ENCODE peak calls at places on chromosomes 2 and 18, in four cellular contexts. One of them, this sample, is unnamed.

GRCh38 chr2:25233916-25234610 is 65.7 kb upstream of the POMC start:
- DNase-seq in AG04450: no peak
- DNase-seq in breast epithelium: no peak
- DNase-seq in upper lobe of left lung: no peak
- DNase-seq in this sample: no peak

GRCh38 chr2:219562049-219563020 is 9.0 kb downstream of the OBSL1 start:
- DNase-seq in AG04450: no peak
- DNase-seq in breast epithelium: no peak
- DNase-seq in upper lobe of left lung: no peak
- DNase-seq in this sample: no peak

GRCh38 chr2:234690569-234691225 is 193.8 kb upstream of the ARL4C start:
- DNase-seq in AG04450: no peak
- DNase-seq in breast epithelium: no peak
- DNase-seq in upper lobe of left lung: no peak
- DNase-seq in this sample: no peak

GRCh38 chr18:46096651-46097300 is 1.3 kb downstream of the ATP5F1A start:
- DNase-seq in AG04450: no peak
- DNase-seq in breast epithelium: no peak
- DNase-seq in upper lobe of left lung: no peak
- DNase-seq in this sample: no peak

GRCh38 chr18:9878095-9878494 is 7.7 kb upstream of the TXNDC2 start:
- DNase-seq in AG04450: no peak
- DNase-seq in breast epithelium: no peak
- DNase-seq in upper lobe of left lung: no peak
- DNase-seq in this sample: no peak

GRCh38 chr2:143473206-143473605 is 344.0 kb downstream of the ARHGAP15 start:
- DNase-seq in AG04450: no peak
- DNase-seq in breast epithelium: no peak
- DNase-seq in upper lobe of left lung: no peak
- DNase-seq in this sample: no peak

GRCh38 chr18:65659912-65660311 is 90.9 kb upstream of the CDH7 start:
- DNase-seq in AG04450: no peak
- DNase-seq in breast epithelium: no peak
- DNase-seq in upper lobe of left lung: no peak
- DNase-seq in this sample: no peak

GRCh38 chr2:172012688-172013358 is 13.1 kb downstream of the METAP1D start:
- DNase-seq in AG04450: no peak
- DNase-seq in breast epithelium: no peak
- DNase-seq in upper lobe of left lung: no peak
- DNase-seq in this sample: no peak

GRCh38 chr2:172606285-172606684 is 50.4 kb downstream of the PDK1 start:
- DNase-seq in AG04450: no peak
- DNase-seq in breast epithelium: no peak
- DNase-seq in upper lobe of left lung: no peak
- DNase-seq in this sample: no peak

GRCh38 chr2:25684577-25684976 is 11.2 kb upstream of the DTNB start:
- DNase-seq in AG04450: no peak
- DNase-seq in breast epithelium: no peak
- DNase-seq in upper lobe of left lung: no peak
- DNase-seq in this sample: no peak

GRCh38 chr2:55239656-55240222 is 7.3 kb downstream of the RPS27A start:
- DNase-seq in AG04450: no peak
- DNase-seq in breast epithelium: no peak
- DNase-seq in upper lobe of left lung: no peak
- DNase-seq in this sample: no peak

GRCh38 chr2:108449410-108450200 is 599 bp downstream of the GCC2 start:
- DNase-seq in AG04450: no peak
- DNase-seq in breast epithelium: no peak
- DNase-seq in upper lobe of left lung: peak; percentile 36
- DNase-seq in this sample: no peak

GRCh38 chr2:201949036-201950012 is 84.3 kb upstream of the FZD7 start:
- DNase-seq in AG04450: no peak
- DNase-seq in breast epithelium: peak; percentile 30
- DNase-seq in upper lobe of left lung: no peak
- DNase-seq in this sample: no peak

GRCh38 chr2:8138923-8139667 is 542.8 kb upstream of the ID2 start:
- DNase-seq in AG04450: no peak
- DNase-seq in breast epithelium: no peak
- DNase-seq in upper lobe of left lung: no peak
- DNase-seq in this sample: no peak

GRCh38 chr18:48085781-48086487 is 155.5 kb upstream of the SMAD2 start:
- DNase-seq in AG04450: no peak
- DNase-seq in breast epithelium: no peak
- DNase-seq in upper lobe of left lung: no peak
- DNase-seq in this sample: no peak

GRCh38 chr2:205685314-205686230 is 3.3 kb downstream of the NRP2 start:
- DNase-seq in AG04450: no peak
- DNase-seq in breast epithelium: no peak
- DNase-seq in upper lobe of left lung: peak; percentile 62
- DNase-seq in this sample: no peak

GRCh38 chr2:136131961-136132839 is 14.3 kb upstream of the CXCR4 start:
- DNase-seq in AG04450: no peak
- DNase-seq in breast epithelium: no peak
- DNase-seq in upper lobe of left lung: peak; percentile 70
- DNase-seq in this sample: peak; percentile 56

GRCh38 chr18:34493099-34493544 is 217.0 kb upstream of the DTNA start:
- DNase-seq in AG04450: no peak
- DNase-seq in breast epithelium: peak; percentile 75
- DNase-seq in upper lobe of left lung: peak; percentile 42
- DNase-seq in this sample: no peak

GRCh38 chr2:68730828-68731227 is 3.8 kb upstream of the ARHGAP25 start:
- DNase-seq in AG04450: no peak
- DNase-seq in breast epithelium: no peak
- DNase-seq in upper lobe of left lung: no peak
- DNase-seq in this sample: no peak

GRCh38 chr2:28406276-28407096 is 13.8 kb downstream of the FOSL2 start:
- DNase-seq in AG04450: no peak
- DNase-seq in breast epithelium: no peak
- DNase-seq in upper lobe of left lung: peak; percentile 77
- DNase-seq in this sample: peak; percentile 88

GRCh38 chr2:194060269-194060668 is 1596.8 kb upstream of the SLC39A10 start:
- DNase-seq in AG04450: no peak
- DNase-seq in breast epithelium: no peak
- DNase-seq in upper lobe of left lung: no peak
- DNase-seq in this sample: no peak

GRCh38 chr2:121033597-121033996 is 251.4 kb downstream of the TFCP2L1 start:
- DNase-seq in AG04450: no peak
- DNase-seq in breast epithelium: no peak
- DNase-seq in upper lobe of left lung: no peak
- DNase-seq in this sample: no peak
- H3K27me3 ChIP-seq in AG04450: peaks cover 73% of the 10 kb centered on the region
- H3K27me3 ChIP-seq in breast epithelium: no peaks in the 10 kb centered on the region
- H3K27me3 ChIP-seq in upper lobe of left lung: no peaks in the 10 kb centered on the region
- H3K27me3 ChIP-seq in this sample: no peaks in the 10 kb centered on the region

GRCh38 chr2:231941673-231942072 is 15.5 kb upstream of the NPPC start:
- DNase-seq in AG04450: no peak
- DNase-seq in breast epithelium: no peak
- DNase-seq in upper lobe of left lung: no peak
- DNase-seq in this sample: no peak
- H3K27me3 ChIP-seq in AG04450: peaks cover 14% of the 10 kb centered on the region
- H3K27me3 ChIP-seq in breast epithelium: no peaks in the 10 kb centered on the region
- H3K27me3 ChIP-seq in upper lobe of left lung: no peaks in the 10 kb centered on the region
- H3K27me3 ChIP-seq in this sample: no peaks in the 10 kb centered on the region

GRCh38 chr2:233197022-233197421 is 54.5 kb upstream of the ATG16L1 start:
- DNase-seq in AG04450: no peak
- DNase-seq in breast epithelium: no peak
- DNase-seq in upper lobe of left lung: no peak
- DNase-seq in this sample: no peak

GRCh38 chr2:233195027-233195426 is 56.4 kb upstream of the ATG16L1 start:
- DNase-seq in AG04450: no peak
- DNase-seq in breast epithelium: no peak
- DNase-seq in upper lobe of left lung: no peak
- DNase-seq in this sample: no peak

GRCh38 chr2:233189032-233189431 is 62.4 kb upstream of the ATG16L1 start:
- DNase-seq in AG04450: no peak
- DNase-seq in breast epithelium: no peak
- DNase-seq in upper lobe of left lung: no peak
- DNase-seq in this sample: no peak

GRCh38 chr2:233198026-233198425 is 53.4 kb upstream of the ATG16L1 start:
- DNase-seq in AG04450: no peak
- DNase-seq in breast epithelium: no peak
- DNase-seq in upper lobe of left lung: no peak
- DNase-seq in this sample: no peak

DNA sequence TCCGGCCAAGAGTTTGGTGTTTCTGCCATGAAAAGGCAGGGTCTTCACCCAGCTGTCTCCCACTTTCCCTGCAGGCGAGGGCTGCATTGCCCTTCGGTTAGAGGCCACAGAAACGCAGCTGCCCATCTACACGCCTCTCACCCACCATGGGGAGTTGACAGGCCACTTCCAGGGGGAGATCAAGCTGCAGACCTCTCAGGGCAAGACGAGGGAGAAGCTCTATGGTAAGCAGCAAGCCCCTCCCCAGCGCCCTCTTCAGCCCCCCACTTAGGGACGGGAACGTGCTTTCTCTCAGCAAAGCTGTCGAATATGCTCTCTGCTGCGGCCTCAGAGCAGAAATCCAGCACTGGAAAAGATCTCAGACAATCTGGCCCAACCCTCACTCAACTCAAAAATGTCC is 57.7 kb upstream of the ATG16L1 start:
- DNase-seq in AG04450: no peak
- DNase-seq in breast epithelium: no peak
- DNase-seq in upper lobe of left lung: no peak
- DNase-seq in this sample: no peak
- H3K27me3 ChIP-seq in AG04450: peaks cover 22% of the 10 kb centered on the region
- H3K27me3 ChIP-seq in breast epithelium: no peaks in the 10 kb centered on the region
- H3K27me3 ChIP-seq in upper lobe of left lung: no peaks in the 10 kb centered on the region
- H3K27me3 ChIP-seq in this sample: no peaks in the 10 kb centered on the region

GRCh38 chr2:64861338-64862000 is 127.7 kb upstream of the SLC1A4 start:
- DNase-seq in AG04450: no peak
- DNase-seq in breast epithelium: no peak
- DNase-seq in upper lobe of left lung: no peak
- DNase-seq in this sample: no peak
- H3K27me3 ChIP-seq in AG04450: peaks cover 9% of the 10 kb centered on the region
- H3K27me3 ChIP-seq in breast epithelium: no peaks in the 10 kb centered on the region
- H3K27me3 ChIP-seq in upper lobe of left lung: no peaks in the 10 kb centered on the region
- H3K27me3 ChIP-seq in this sample: peaks cover 4% of the 10 kb centered on the region

GRCh38 chr2:240191001-240191400 is 50.5 kb upstream of the OTOS start:
- DNase-seq in AG04450: no peak
- DNase-seq in breast epithelium: peak; percentile 36
- DNase-seq in upper lobe of left lung: no peak
- DNase-seq in this sample: no peak

GRCh38 chr2:240186191-240186725 is 45.8 kb upstream of the OTOS start:
- DNase-seq in AG04450: no peak
- DNase-seq in breast epithelium: peak; percentile 41
- DNase-seq in upper lobe of left lung: no peak
- DNase-seq in this sample: no peak

GRCh38 chr2:240189686-240190085 is 49.2 kb upstream of the OTOS start:
- DNase-seq in AG04450: no peak
- DNase-seq in breast epithelium: peak; percentile 33
- DNase-seq in upper lobe of left lung: no peak
- DNase-seq in this sample: no peak

GRCh38 chr2:240184656-240185055 is 44.2 kb upstream of the OTOS start:
- DNase-seq in AG04450: no peak
- DNase-seq in breast epithelium: no peak
- DNase-seq in upper lobe of left lung: no peak
- DNase-seq in this sample: no peak

GRCh38 chr2:240187989-240188590 is 47.6 kb upstream of the OTOS start:
- DNase-seq in AG04450: no peak
- DNase-seq in breast epithelium: peak; percentile 19
- DNase-seq in upper lobe of left lung: no peak
- DNase-seq in this sample: no peak
- H3K27me3 ChIP-seq in AG04450: peaks cover 40% of the 10 kb centered on the region
- H3K27me3 ChIP-seq in breast epithelium: no peaks in the 10 kb centered on the region
- H3K27me3 ChIP-seq in upper lobe of left lung: no peaks in the 10 kb centered on the region
- H3K27me3 ChIP-seq in this sample: no peaks in the 10 kb centered on the region

DNA sequence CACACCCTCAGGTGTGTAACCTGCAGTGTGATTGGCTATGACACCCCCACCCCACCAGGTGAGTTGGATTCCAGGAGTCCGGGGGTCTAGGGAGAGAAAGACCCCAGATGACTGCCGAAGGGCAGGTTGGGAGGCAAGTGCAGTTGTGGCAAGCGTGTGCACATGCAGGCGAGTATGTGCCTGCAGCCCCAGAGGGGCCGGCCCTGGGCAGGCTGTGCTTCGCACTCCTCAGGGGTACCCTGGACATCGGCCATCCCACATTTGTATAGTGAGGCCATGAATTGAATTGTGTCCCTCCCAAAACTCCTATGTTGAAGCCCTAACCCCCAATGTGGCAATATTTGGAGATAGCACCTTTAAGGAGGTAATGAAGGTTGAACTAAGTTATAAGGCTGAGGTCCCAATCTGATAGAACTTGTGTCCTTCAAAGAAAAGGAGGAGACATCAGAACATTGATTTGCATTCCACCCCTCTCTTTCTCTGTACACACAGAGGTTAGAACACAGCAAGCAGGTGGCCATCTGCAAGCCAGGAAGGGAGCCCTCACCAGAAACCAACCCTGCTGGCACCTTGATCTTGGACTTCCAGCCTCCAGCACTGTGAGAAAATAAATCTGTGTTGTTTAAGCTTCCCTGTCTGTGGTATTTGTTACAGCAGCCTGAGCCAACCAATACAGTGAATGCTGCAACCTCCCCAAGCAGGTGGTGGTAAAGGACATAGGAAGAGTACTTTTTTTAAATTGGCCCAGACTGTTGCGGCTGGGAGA is 241.8 kb downstream of the TFCP2L1 start:
- DNase-seq in AG04450: no peak
- DNase-seq in breast epithelium: no peak
- DNase-seq in upper lobe of left lung: peak; percentile 16
- DNase-seq in this sample: no peak
- H3K27me3 ChIP-seq in AG04450: peaks cover 53% of the 10 kb centered on the region
- H3K27me3 ChIP-seq in breast epithelium: no peaks in the 10 kb centered on the region
- H3K27me3 ChIP-seq in upper lobe of left lung: no peaks in the 10 kb centered on the region
- H3K27me3 ChIP-seq in this sample: no peaks in the 10 kb centered on the region

GRCh38 chr2:44884231-44884630 is 57.3 kb upstream of the SIX3 start:
- DNase-seq in AG04450: no peak
- DNase-seq in breast epithelium: no peak
- DNase-seq in upper lobe of left lung: no peak
- DNase-seq in this sample: no peak

GRCh38 chr2:44881856-44882255 is 59.6 kb upstream of the SIX3 start:
- DNase-seq in AG04450: no peak
- DNase-seq in breast epithelium: no peak
- DNase-seq in upper lobe of left lung: no peak
- DNase-seq in this sample: no peak

GRCh38 chr2:44884677-44885076 is 56.8 kb upstream of the SIX3 start:
- DNase-seq in AG04450: no peak
- DNase-seq in breast epithelium: no peak
- DNase-seq in upper lobe of left lung: no peak
- DNase-seq in this sample: no peak

GRCh38 chr2:44886409-44886808 is 55.1 kb upstream of the SIX3 start:
- DNase-seq in AG04450: no peak
- DNase-seq in breast epithelium: no peak
- DNase-seq in upper lobe of left lung: no peak
- DNase-seq in this sample: no peak

DNA sequence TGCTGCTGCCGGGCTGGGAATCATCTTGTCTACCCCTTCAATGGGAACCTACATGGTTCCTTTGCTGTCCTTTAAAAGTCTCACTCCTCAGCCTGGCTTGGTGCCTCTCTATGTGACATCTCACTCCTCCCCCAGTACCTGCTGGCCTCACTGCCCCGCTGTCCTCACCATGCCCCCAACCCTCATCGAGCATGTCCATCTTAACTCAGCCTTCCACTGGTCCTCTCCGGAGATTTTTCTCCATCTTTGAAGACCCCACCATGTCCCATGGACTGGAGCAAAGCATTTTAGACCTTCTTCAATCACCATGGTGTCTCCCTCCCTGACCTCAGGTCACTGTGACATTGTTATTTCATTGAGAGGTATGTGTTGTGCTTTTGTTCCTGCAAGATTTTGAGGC is 58.1 kb upstream of the SIX3 start:
- DNase-seq in AG04450: no peak
- DNase-seq in breast epithelium: no peak
- DNase-seq in upper lobe of left lung: no peak
- DNase-seq in this sample: no peak
- H3K27me3 ChIP-seq in AG04450: peaks cover 10% of the 10 kb centered on the region
- H3K27me3 ChIP-seq in breast epithelium: no peaks in the 10 kb centered on the region
- H3K27me3 ChIP-seq in upper lobe of left lung: no peaks in the 10 kb centered on the region
- H3K27me3 ChIP-seq in this sample: no peaks in the 10 kb centered on the region

This sample was measured in CD8-positive, alpha-beta T cell.